ENCODE peak calls at places on chromosomes 5 and 9, in eight cellular contexts. P is left cardiac atrium; D is NCI-H446; E is brain microvascular endothelial cell; L is osteocyte; W is cardiac fibroblast; A is stimulated activated CD8-positive, alpha-beta memory T cell treated with anti-CD3 and anti-CD28 coated beads, Interleukin-4, amount 100 ng/mL, for 1 hour; S is GDM1. X is an unnamed sample.

GRCh38 chr5:68093455-68094159 is 121.9 kb upstream of the PIK3R1 start:
- DNase-seq in P (no peak), D (no peak), E (no peak), L (no peak), W (no peak), A (no peak), S (no peak), X (no peak)

GRCh38 chr5:172564187-172564586 is 76.9 kb upstream of the NEURL1B start:
- DNase-seq in P (no peak), D (no peak), E (no peak), L (no peak), W (no peak), A (no peak), S (no peak), X (no peak)

GRCh38 chr9:134678671-134679443 is 37.3 kb downstream of the COL5A1 start:
- DNase-seq in P (no peak), D (no peak), E (no peak), L (no peak), W (no peak), A (no peak), S (no peak), X (no peak)

GRCh38 chr9:33241298-33241697 is 1.3 kb downstream of the SPINK4 start:
- DNase-seq in P (no peak), D (no peak), E (no peak), L (no peak), W (no peak), A (no peak), S (no peak), X (no peak)

GRCh38 chr9:22739712-22740111 is 293.1 kb downstream of the DMRTA1 start:
- DNase-seq in P (no peak), D (no peak), E (no peak), L (no peak), W (no peak), A (no peak), S (no peak), X (no peak)

GRCh38 chr5:150411245-150411979 is 1.3 kb downstream of the CD74 start:
- DNase-seq in P (peak; percentile 74), D (peak; percentile 7), E (peak; percentile 28), L (no peak), W (no peak), A (peak; percentile 36), S (peak; percentile 79), X (no peak)

GRCh38 chr9:131282688-131283422 is 6.5 kb upstream of the FAM78A start:
- DNase-seq in P (peak; percentile 63), D (no peak), E (no peak), L (no peak), W (no peak), A (no peak), S (no peak), X (no peak)

GRCh38 chr9:134189475-134190231 is 25.3 kb upstream of the RNU6ATAC start:
- DNase-seq in P (peak; percentile 26), D (peak; percentile 16), E (no peak), L (no peak), W (no peak), A (no peak), S (no peak), X (no peak)

GRCh38 chr5:130605200-130605599 is 559.9 kb downstream of the HINT1 start:
- DNase-seq in P (no peak), D (no peak), E (peak; percentile 17), L (no peak), W (no peak), A (no peak), S (no peak), X (no peak)

GRCh38 chr5:172454355-172455086 is at the start of gene SH3PXD2B:
- DNase-seq in P (peak; percentile 76), D (peak; percentile 76), E (no peak), L (no peak), W (peak; percentile 70), A (no peak), S (peak; percentile 37), X (no peak)

GRCh38 chr5:5335708-5336211 is 86.7 kb upstream of the ICE1 start:
- DNase-seq in P (no peak), D (no peak), E (peak; percentile 89), L (no peak), W (peak; percentile 28), A (no peak), S (no peak), X (no peak)

GRCh38 chr5:120108586-120109254 is 355.4 kb upstream of the PRR16 start:
- DNase-seq in P (no peak), D (no peak), E (no peak), L (no peak), W (peak; percentile 21), A (no peak), S (no peak), X (no peak)

GRCh38 chr5:95439801-95440493 is 48.8 kb downstream of the FAM81B start:
- DNase-seq in P (no peak), D (no peak), E (no peak), L (no peak), W (no peak), A (no peak), S (no peak), X (no peak)